ENCODE peak calls at places on chromosomes 3 and 15, in four cellular contexts. One of them, this sample, is unnamed.

GRCh38 chr3:25557641-25558040 is 107.1 kb downstream of the TOP2B start:
- DNase-seq in HT1080: no peak
- DNase-seq in cerebellum: no peak
- DNase-seq in activated CD8-positive, alpha-beta T cell treated with anti-CD3 and anti-CD28 coated beads for 36 hours: no peak
- DNase-seq in this sample: no peak

GRCh38 chr15:43511012-43511885 is 6.2 kb upstream of the MAP1A start:
- DNase-seq in HT1080: peak; percentile 45
- DNase-seq in cerebellum: no peak
- DNase-seq in activated CD8-positive, alpha-beta T cell treated with anti-CD3 and anti-CD28 coated beads for 36 hours: peak; percentile 27
- DNase-seq in this sample: peak; percentile 26

GRCh38 chr15:55289573-55290360 is at the start of gene RAB27A:
- DNase-seq in HT1080: peak; percentile 64
- DNase-seq in cerebellum: peak; percentile 64
- DNase-seq in activated CD8-positive, alpha-beta T cell treated with anti-CD3 and anti-CD28 coated beads for 36 hours: peak; percentile 90
- DNase-seq in this sample: peak; percentile 81

GRCh38 chr3:63768888-63769287 is 50.2 kb upstream of the C3orf49 start:
- DNase-seq in HT1080: no peak
- DNase-seq in cerebellum: no peak
- DNase-seq in activated CD8-positive, alpha-beta T cell treated with anti-CD3 and anti-CD28 coated beads for 36 hours: no peak
- DNase-seq in this sample: no peak

GRCh38 chr15:89179966-89180875 is 41.2 kb downstream of the RLBP1 start:
- DNase-seq in HT1080: no peak
- DNase-seq in cerebellum: no peak
- DNase-seq in activated CD8-positive, alpha-beta T cell treated with anti-CD3 and anti-CD28 coated beads for 36 hours: peak; percentile 85
- DNase-seq in this sample: peak; percentile 91

GRCh38 chr3:126136428-126137220 is 43.8 kb downstream of the ALDH1L1 start:
- DNase-seq in HT1080: no peak
- DNase-seq in cerebellum: no peak
- DNase-seq in activated CD8-positive, alpha-beta T cell treated with anti-CD3 and anti-CD28 coated beads for 36 hours: no peak
- DNase-seq in this sample: no peak

GRCh38 chr3:164459526-164460151 is 618.7 kb downstream of the SI start:
- DNase-seq in HT1080: no peak
- DNase-seq in cerebellum: no peak
- DNase-seq in activated CD8-positive, alpha-beta T cell treated with anti-CD3 and anti-CD28 coated beads for 36 hours: no peak
- DNase-seq in this sample: no peak

GRCh38 chr3:147773236-147773635 is 364.1 kb downstream of the ZIC1 start:
- DNase-seq in HT1080: no peak
- DNase-seq in cerebellum: no peak
- DNase-seq in activated CD8-positive, alpha-beta T cell treated with anti-CD3 and anti-CD28 coated beads for 36 hours: no peak
- DNase-seq in this sample: no peak

GRCh38 chr3:144128117-144128892 is 156.7 kb downstream of the DIPK2A start:
- DNase-seq in HT1080: no peak
- DNase-seq in cerebellum: no peak
- DNase-seq in activated CD8-positive, alpha-beta T cell treated with anti-CD3 and anti-CD28 coated beads for 36 hours: peak; percentile 2
- DNase-seq in this sample: no peak

GRCh38 chr15:85488997-85489396 is 108.6 kb downstream of the AKAP13 start:
- DNase-seq in HT1080: no peak
- DNase-seq in cerebellum: no peak
- DNase-seq in activated CD8-positive, alpha-beta T cell treated with anti-CD3 and anti-CD28 coated beads for 36 hours: no peak
- DNase-seq in this sample: peak; percentile 51

GRCh38 chr3:113606539-113607218 is 74.3 kb downstream of the SIDT1 start:
- DNase-seq in HT1080: no peak
- DNase-seq in cerebellum: peak; percentile 59
- DNase-seq in activated CD8-positive, alpha-beta T cell treated with anti-CD3 and anti-CD28 coated beads for 36 hours: peak; percentile 81
- DNase-seq in this sample: no peak

GRCh38 chr3:76941376-76941775 is 98.5 kb upstream of the ROBO2 start:
- DNase-seq in HT1080: no peak
- DNase-seq in cerebellum: no peak
- DNase-seq in activated CD8-positive, alpha-beta T cell treated with anti-CD3 and anti-CD28 coated beads for 36 hours: no peak
- DNase-seq in this sample: no peak

GRCh38 chr3:11407644-11408043 is 135.4 kb downstream of the ATG7 start:
- DNase-seq in HT1080: no peak
- DNase-seq in cerebellum: no peak
- DNase-seq in activated CD8-positive, alpha-beta T cell treated with anti-CD3 and anti-CD28 coated beads for 36 hours: no peak
- DNase-seq in this sample: peak; percentile 41

GRCh38 chr3:141945726-141946125 is 69.3 kb downstream of the ATP1B3 start:
- DNase-seq in HT1080: no peak
- DNase-seq in cerebellum: peak; percentile 78
- DNase-seq in activated CD8-positive, alpha-beta T cell treated with anti-CD3 and anti-CD28 coated beads for 36 hours: no peak
- DNase-seq in this sample: peak; percentile 32

GRCh38 chr3:136068708-136069107 is 103.2 kb downstream of the PPP2R3A start:
- DNase-seq in HT1080: peak; percentile 27
- DNase-seq in cerebellum: no peak
- DNase-seq in activated CD8-positive, alpha-beta T cell treated with anti-CD3 and anti-CD28 coated beads for 36 hours: no peak
- DNase-seq in this sample: peak; percentile 81

GRCh38 chr15:77856718-77857346 is 220.7 kb downstream of the TBC1D2B start:
- DNase-seq in HT1080: no peak
- DNase-seq in cerebellum: no peak
- DNase-seq in activated CD8-positive, alpha-beta T cell treated with anti-CD3 and anti-CD28 coated beads for 36 hours: no peak
- DNase-seq in this sample: no peak

GRCh38 chr15:61479601-61480000 is 250.5 kb upstream of the RORA start:
- DNase-seq in HT1080: peak; percentile 81
- DNase-seq in cerebellum: no peak
- DNase-seq in activated CD8-positive, alpha-beta T cell treated with anti-CD3 and anti-CD28 coated beads for 36 hours: no peak
- DNase-seq in this sample: peak; percentile 63

GRCh38 chr3:12004741-12005513 is 739 bp downstream of the SYN2 start:
- DNase-seq in HT1080: no peak
- DNase-seq in cerebellum: peak; percentile 31
- DNase-seq in activated CD8-positive, alpha-beta T cell treated with anti-CD3 and anti-CD28 coated beads for 36 hours: no peak
- DNase-seq in this sample: no peak

GRCh38 chr3:186534113-186534669 is 10.0 kb downstream of the CRYGS start:
- DNase-seq in HT1080: no peak
- DNase-seq in cerebellum: no peak
- DNase-seq in activated CD8-positive, alpha-beta T cell treated with anti-CD3 and anti-CD28 coated beads for 36 hours: peak; percentile 73
- DNase-seq in this sample: no peak

GRCh38 chr15:100944237-100944875 is 25.2 kb downstream of the LRRK1 start:
- DNase-seq in HT1080: no peak
- DNase-seq in cerebellum: no peak
- DNase-seq in activated CD8-positive, alpha-beta T cell treated with anti-CD3 and anti-CD28 coated beads for 36 hours: no peak
- DNase-seq in this sample: no peak

GRCh38 chr3:58299839-58300516 is 6.1 kb upstream of the RPP14 start:
- DNase-seq in HT1080: peak; percentile 33
- DNase-seq in cerebellum: peak; percentile 70
- DNase-seq in activated CD8-positive, alpha-beta T cell treated with anti-CD3 and anti-CD28 coated beads for 36 hours: no peak
- DNase-seq in this sample: peak; percentile 41

GRCh38 chr3:9915252-9916141 is 1.4 kb upstream of the IL17RC start:
- DNase-seq in HT1080: peak; percentile 26
- DNase-seq in cerebellum: peak; percentile 53
- DNase-seq in activated CD8-positive, alpha-beta T cell treated with anti-CD3 and anti-CD28 coated beads for 36 hours: peak; percentile 32
- DNase-seq in this sample: peak; percentile 68

GRCh38 chr3:21912656-21913055 is 161.6 kb upstream of the ZNF385D start:
- DNase-seq in HT1080: no peak
- DNase-seq in cerebellum: no peak
- DNase-seq in activated CD8-positive, alpha-beta T cell treated with anti-CD3 and anti-CD28 coated beads for 36 hours: no peak
- DNase-seq in this sample: no peak

GRCh38 chr15:63803106-63803886 is 30.5 kb downstream of the HERC1 start:
- DNase-seq in HT1080: no peak
- DNase-seq in cerebellum: no peak
- DNase-seq in activated CD8-positive, alpha-beta T cell treated with anti-CD3 and anti-CD28 coated beads for 36 hours: no peak
- DNase-seq in this sample: no peak

GRCh38 chr3:171824076-171824475 is 13.8 kb upstream of the PLD1 start:
- DNase-seq in HT1080: no peak
- DNase-seq in cerebellum: no peak
- DNase-seq in activated CD8-positive, alpha-beta T cell treated with anti-CD3 and anti-CD28 coated beads for 36 hours: no peak
- DNase-seq in this sample: no peak